ENCODE peak calls at places on chromosomes 1 and 21, in four cellular contexts. One of them, this sample, is unnamed.

GRCh38 chr1:60942896-60943633 is 139.3 kb upstream of the NFIA start:
- DNase-seq in astrocyte of the cerebellum: no peak
- DNase-seq in activated B cell treated with CpG ODN at 0.5 μM for 24 hours: no peak
- DNase-seq in Panc1: no peak
- DNase-seq in this sample: no peak

GRCh38 chr1:153238536-153238935 is 21.0 kb upstream of the LORICRIN start:
- DNase-seq in activated B cell treated with CpG ODN at 0.5 μM for 24 hours: no peak
- DNase-seq in Panc1: no peak
- DNase-seq in astrocyte of the cerebellum: no peak
- DNase-seq in this sample: no peak

GRCh38 chr1:88888755-88889154 is 2.6 kb downstream of the GTF2B start:
- DNase-seq in activated B cell treated with CpG ODN at 0.5 μM for 24 hours: no peak
- DNase-seq in astrocyte of the cerebellum: no peak
- DNase-seq in Panc1: no peak
- DNase-seq in this sample: no peak

GRCh38 chr1:228036701-228037231 is 30.0 kb downstream of the WNT3A start:
- DNase-seq in Panc1: no peak
- DNase-seq in activated B cell treated with CpG ODN at 0.5 μM for 24 hours: no peak
- DNase-seq in astrocyte of the cerebellum: no peak
- DNase-seq in this sample: no peak

GRCh38 chr1:215606564-215607168 is 39.6 kb downstream of the KCTD3 start:
- DNase-seq in Panc1: no peak
- DNase-seq in activated B cell treated with CpG ODN at 0.5 μM for 24 hours: no peak
- DNase-seq in astrocyte of the cerebellum: no peak
- DNase-seq in this sample: no peak

GRCh38 chr1:15326691-15327530 is 79.9 kb downstream of the FHAD1 start:
- DNase-seq in astrocyte of the cerebellum: peak; percentile 96
- DNase-seq in Panc1: no peak
- DNase-seq in activated B cell treated with CpG ODN at 0.5 μM for 24 hours: no peak
- DNase-seq in this sample: peak; percentile 90

GRCh38 chr1:2882968-2883696 is 81.6 kb upstream of the TTC34 start:
- DNase-seq in astrocyte of the cerebellum: no peak
- DNase-seq in Panc1: no peak
- DNase-seq in activated B cell treated with CpG ODN at 0.5 μM for 24 hours: no peak
- DNase-seq in this sample: no peak

GRCh38 chr1:156372265-156372586 is 3.2 kb downstream of the RHBG start:
- DNase-seq in Panc1: no peak
- DNase-seq in activated B cell treated with CpG ODN at 0.5 μM for 24 hours: no peak
- DNase-seq in astrocyte of the cerebellum: no peak
- DNase-seq in this sample: no peak

GRCh38 chr1:184840596-184840995 is 85.9 kb upstream of the EDEM3 start:
- DNase-seq in Panc1: no peak
- DNase-seq in astrocyte of the cerebellum: no peak
- DNase-seq in activated B cell treated with CpG ODN at 0.5 μM for 24 hours: no peak
- DNase-seq in this sample: no peak

GRCh38 chr21:15197696-15198095 is 132.9 kb upstream of the NRIP1 start:
- DNase-seq in Panc1: no peak
- DNase-seq in astrocyte of the cerebellum: no peak
- DNase-seq in activated B cell treated with CpG ODN at 0.5 μM for 24 hours: no peak
- DNase-seq in this sample: no peak

GRCh38 chr1:7120863-7121621 is 335.8 kb downstream of the CAMTA1 start:
- DNase-seq in activated B cell treated with CpG ODN at 0.5 μM for 24 hours: no peak
- DNase-seq in Panc1: no peak
- DNase-seq in astrocyte of the cerebellum: peak; percentile 64
- DNase-seq in this sample: no peak

GRCh38 chr21:31554511-31555022 is 104.9 kb upstream of the SOD1 start:
- DNase-seq in activated B cell treated with CpG ODN at 0.5 μM for 24 hours: no peak
- DNase-seq in Panc1: no peak
- DNase-seq in astrocyte of the cerebellum: peak; percentile 36
- DNase-seq in this sample: no peak

GRCh38 chr21:38626311-38626710 is 128.0 kb upstream of the ERG start:
- DNase-seq in astrocyte of the cerebellum: no peak
- DNase-seq in Panc1: no peak
- DNase-seq in activated B cell treated with CpG ODN at 0.5 μM for 24 hours: no peak
- DNase-seq in this sample: no peak

GRCh38 chr1:23126801-23127200 is 41.9 kb downstream of the LUZP1 start:
- DNase-seq in astrocyte of the cerebellum: no peak
- DNase-seq in Panc1: no peak
- DNase-seq in activated B cell treated with CpG ODN at 0.5 μM for 24 hours: no peak
- DNase-seq in this sample: no peak

GRCh38 chr1:247857069-247857985 is at the start of gene TRIM58:
- DNase-seq in Panc1: no peak
- DNase-seq in activated B cell treated with CpG ODN at 0.5 μM for 24 hours: peak; percentile 42
- DNase-seq in astrocyte of the cerebellum: no peak
- DNase-seq in this sample: no peak

GRCh38 chr1:31273619-31274018 is 23.0 kb downstream of the SNRNP40 start:
- DNase-seq in astrocyte of the cerebellum: no peak
- DNase-seq in activated B cell treated with CpG ODN at 0.5 μM for 24 hours: no peak
- DNase-seq in Panc1: no peak
- DNase-seq in this sample: no peak

GRCh38 chr1:29744684-29745490 is 508.6 kb downstream of the PTPRU start:
- DNase-seq in astrocyte of the cerebellum: no peak
- DNase-seq in Panc1: no peak
- DNase-seq in activated B cell treated with CpG ODN at 0.5 μM for 24 hours: no peak
- DNase-seq in this sample: no peak

GRCh38 chr1:50491142-50491541 is 67.9 kb upstream of the DMRTA2 start:
- DNase-seq in astrocyte of the cerebellum: no peak
- DNase-seq in activated B cell treated with CpG ODN at 0.5 μM for 24 hours: no peak
- DNase-seq in Panc1: no peak
- DNase-seq in this sample: no peak

GRCh38 chr21:42039470-42039901 is 29.3 kb upstream of the ZBTB21 start:
- DNase-seq in Panc1: no peak
- DNase-seq in activated B cell treated with CpG ODN at 0.5 μM for 24 hours: no peak
- DNase-seq in astrocyte of the cerebellum: peak; percentile 29
- DNase-seq in this sample: peak; percentile 47

GRCh38 chr1:51648180-51649109 is 31.6 kb downstream of the OSBPL9 start:
- DNase-seq in Panc1: no peak
- DNase-seq in activated B cell treated with CpG ODN at 0.5 μM for 24 hours: no peak
- DNase-seq in astrocyte of the cerebellum: no peak
- DNase-seq in this sample: peak; percentile 66

GRCh38 chr21:41851090-41851790 is 27.9 kb downstream of the PRDM15 start:
- DNase-seq in activated B cell treated with CpG ODN at 0.5 μM for 24 hours: no peak
- DNase-seq in astrocyte of the cerebellum: no peak
- DNase-seq in Panc1: no peak
- DNase-seq in this sample: no peak

GRCh38 chr1:114715952-114716303 is 643 bp downstream of the NRAS start:
- DNase-seq in activated B cell treated with CpG ODN at 0.5 μM for 24 hours: no peak
- DNase-seq in Panc1: no peak
- DNase-seq in astrocyte of the cerebellum: no peak
- DNase-seq in this sample: no peak

GRCh38 chr1:211606914-211607751 is 28.2 kb upstream of the SLC30A1 start:
- DNase-seq in astrocyte of the cerebellum: no peak
- DNase-seq in activated B cell treated with CpG ODN at 0.5 μM for 24 hours: no peak
- DNase-seq in Panc1: no peak
- DNase-seq in this sample: no peak

GRCh38 chr1:65818966-65819365 is 26.3 kb downstream of the PDE4B start:
- DNase-seq in astrocyte of the cerebellum: no peak
- DNase-seq in activated B cell treated with CpG ODN at 0.5 μM for 24 hours: no peak
- DNase-seq in Panc1: no peak
- DNase-seq in this sample: no peak

GRCh38 chr1:154839691-154840090 is 30.4 kb downstream of the KCNN3 start:
- DNase-seq in astrocyte of the cerebellum: no peak
- DNase-seq in activated B cell treated with CpG ODN at 0.5 μM for 24 hours: no peak
- DNase-seq in Panc1: no peak
- DNase-seq in this sample: no peak

GRCh38 chr1:83083589-83084224 is 915.2 kb downstream of the TTLL7 start:
- DNase-seq in activated B cell treated with CpG ODN at 0.5 μM for 24 hours: no peak
- DNase-seq in astrocyte of the cerebellum: no peak
- DNase-seq in Panc1: no peak
- DNase-seq in this sample: no peak

GRCh38 chr1:1283821-1284220 is 3.6 kb downstream of the SCNN1D start:
- DNase-seq in Panc1: no peak
- DNase-seq in activated B cell treated with CpG ODN at 0.5 μM for 24 hours: no peak
- DNase-seq in astrocyte of the cerebellum: no peak
- DNase-seq in this sample: no peak
- TF ChIP-seq CTCF in Panc1: no peak
- TF ChIP-seq CTCF in activated B cell treated with CpG ODN at 0.5 μM for 24 hours: no peak
- TF ChIP-seq CTCF in astrocyte of the cerebellum: no peak
- TF ChIP-seq CTCF in this sample: no peak

GRCh38 chr21:28742527-28742926 is 250.2 kb downstream of the LTN1 start:
- DNase-seq in activated B cell treated with CpG ODN at 0.5 μM for 24 hours: no peak
- DNase-seq in Panc1: no peak
- DNase-seq in astrocyte of the cerebellum: peak; percentile 32
- DNase-seq in this sample: no peak
- TF ChIP-seq CTCF in activated B cell treated with CpG ODN at 0.5 μM for 24 hours: no peak
- TF ChIP-seq CTCF in Panc1: no peak
- TF ChIP-seq CTCF in astrocyte of the cerebellum: no peak
- TF ChIP-seq CTCF in this sample: peak; percentile 49

GRCh38 chr1:113021430-113022085 is 51.4 kb upstream of the LRIG2 start:
- DNase-seq in activated B cell treated with CpG ODN at 0.5 μM for 24 hours: no peak
- DNase-seq in astrocyte of the cerebellum: no peak
- DNase-seq in Panc1: no peak
- DNase-seq in this sample: no peak
- TF ChIP-seq CTCF in activated B cell treated with CpG ODN at 0.5 μM for 24 hours: no peak
- TF ChIP-seq CTCF in astrocyte of the cerebellum: no peak
- TF ChIP-seq CTCF in Panc1: no peak
- TF ChIP-seq CTCF in this sample: no peak

GRCh38 chr1:180884588-180885300 is 28.0 kb upstream of the KIAA1614 start:
- DNase-seq in Panc1: no peak
- DNase-seq in activated B cell treated with CpG ODN at 0.5 μM for 24 hours: no peak
- DNase-seq in astrocyte of the cerebellum: no peak
- DNase-seq in this sample: no peak
- TF ChIP-seq CTCF in Panc1: no peak
- TF ChIP-seq CTCF in activated B cell treated with CpG ODN at 0.5 μM for 24 hours: no peak
- TF ChIP-seq CTCF in astrocyte of the cerebellum: no peak
- TF ChIP-seq CTCF in this sample: no peak

GRCh38 chr1:110605901-110606783 is at the start of gene KCNA2:
- DNase-seq in Panc1: no peak
- DNase-seq in activated B cell treated with CpG ODN at 0.5 μM for 24 hours: peak; percentile 35
- DNase-seq in astrocyte of the cerebellum: no peak
- DNase-seq in this sample: no peak
- TF ChIP-seq CTCF in Panc1: no peak
- TF ChIP-seq CTCF in activated B cell treated with CpG ODN at 0.5 μM for 24 hours: no peak
- TF ChIP-seq CTCF in astrocyte of the cerebellum: no peak
- TF ChIP-seq CTCF in this sample: no peak

GRCh38 chr1:205588691-205589445 is 42.9 kb downstream of the ELK4 start:
- DNase-seq in astrocyte of the cerebellum: no peak
- DNase-seq in activated B cell treated with CpG ODN at 0.5 μM for 24 hours: no peak
- DNase-seq in Panc1: no peak
- DNase-seq in this sample: peak; percentile 7
- TF ChIP-seq CTCF in astrocyte of the cerebellum: peak; percentile 62
- TF ChIP-seq CTCF in activated B cell treated with CpG ODN at 0.5 μM for 24 hours: no peak
- TF ChIP-seq CTCF in Panc1: peak; percentile 67
- TF ChIP-seq CTCF in this sample: peak; percentile 70

GRCh38 chr1:8239039-8239305 is 78.9 kb upstream of the SLC45A1 start:
- DNase-seq in activated B cell treated with CpG ODN at 0.5 μM for 24 hours: no peak
- DNase-seq in Panc1: peak; percentile 48
- DNase-seq in astrocyte of the cerebellum: no peak
- DNase-seq in this sample: no peak
- TF ChIP-seq CTCF in activated B cell treated with CpG ODN at 0.5 μM for 24 hours: no peak
- TF ChIP-seq CTCF in Panc1: no peak
- TF ChIP-seq CTCF in astrocyte of the cerebellum: peak; percentile 38
- TF ChIP-seq CTCF in this sample: peak; percentile 49

GRCh38 chr21:25889996-25890395 is 155.2 kb downstream of the GABPA start:
- DNase-seq in Panc1: no peak
- DNase-seq in astrocyte of the cerebellum: no peak
- DNase-seq in activated B cell treated with CpG ODN at 0.5 μM for 24 hours: no peak
- DNase-seq in this sample: no peak

GRCh38 chr21:25887166-25887565 is 152.4 kb downstream of the GABPA start:
- DNase-seq in astrocyte of the cerebellum: no peak
- DNase-seq in activated B cell treated with CpG ODN at 0.5 μM for 24 hours: no peak
- DNase-seq in Panc1: no peak
- DNase-seq in this sample: no peak

GRCh38 chr21:25887646-25888321 is 153.0 kb downstream of the GABPA start:
- DNase-seq in astrocyte of the cerebellum: no peak
- DNase-seq in activated B cell treated with CpG ODN at 0.5 μM for 24 hours: no peak
- DNase-seq in Panc1: no peak
- DNase-seq in this sample: no peak

GRCh38 chr21:25885880-25886279 is 151.1 kb downstream of the GABPA start:
- DNase-seq in Panc1: no peak
- DNase-seq in activated B cell treated with CpG ODN at 0.5 μM for 24 hours: no peak
- DNase-seq in astrocyte of the cerebellum: no peak
- DNase-seq in this sample: no peak

DNA sequence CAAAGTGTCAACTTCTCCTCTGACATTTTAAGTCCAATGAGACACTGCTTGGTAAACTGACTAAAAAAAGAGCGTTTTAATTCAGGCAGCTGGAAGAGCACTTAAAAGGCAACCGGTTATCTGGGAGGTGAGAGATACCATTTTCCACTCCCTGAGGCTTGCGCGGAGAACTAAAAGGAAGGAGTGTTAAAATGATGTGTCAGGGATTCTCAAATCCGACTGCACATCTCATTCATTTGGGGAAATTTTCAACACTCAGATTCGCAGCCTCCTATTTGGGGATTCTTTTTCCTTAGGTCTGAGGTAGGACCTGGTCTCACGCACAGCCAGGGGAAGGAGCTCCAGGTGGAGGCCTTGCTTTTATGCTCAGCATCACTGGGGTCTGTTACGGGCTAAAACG is 153.9 kb downstream of the GABPA start:
- DNase-seq in Panc1: no peak
- DNase-seq in astrocyte of the cerebellum: no peak
- DNase-seq in activated B cell treated with CpG ODN at 0.5 μM for 24 hours: no peak
- DNase-seq in this sample: no peak
- TF ChIP-seq CTCF in Panc1: no peak
- TF ChIP-seq CTCF in astrocyte of the cerebellum: no peak
- TF ChIP-seq CTCF in activated B cell treated with CpG ODN at 0.5 μM for 24 hours: no peak
- TF ChIP-seq CTCF in this sample: no peak

GRCh38 chr1:98881911-98882310 is 122.8 kb downstream of the PLPPR5 start:
- DNase-seq in Panc1: no peak
- DNase-seq in astrocyte of the cerebellum: no peak
- DNase-seq in activated B cell treated with CpG ODN at 0.5 μM for 24 hours: no peak
- DNase-seq in this sample: no peak

GRCh38 chr1:98884864-98885263 is 119.8 kb downstream of the PLPPR5 start:
- DNase-seq in Panc1: no peak
- DNase-seq in activated B cell treated with CpG ODN at 0.5 μM for 24 hours: no peak
- DNase-seq in astrocyte of the cerebellum: no peak
- DNase-seq in this sample: no peak
- TF ChIP-seq CTCF in Panc1: no peak
- TF ChIP-seq CTCF in activated B cell treated with CpG ODN at 0.5 μM for 24 hours: no peak
- TF ChIP-seq CTCF in astrocyte of the cerebellum: no peak
- TF ChIP-seq CTCF in this sample: no peak

This sample was measured in AG09309.